ENCODE peak calls at places on chromosomes 11 and 22, in eight cellular contexts. A, S, F, P, U, L, Y and C are unnamed samples.

GRCh38 chr22:19998232-19998951 is 18.2 kb downstream of the ARVCF start:
- DNase-seq in A (no peak), S (no peak), F (no peak), P (no peak), U (no peak), L (no peak), Y (peak; percentile 44), C (no peak)

GRCh38 chr22:38733329-38734202 is 22.2 kb downstream of the SUN2 start:
- DNase-seq in A (no peak), S (no peak), F (peak; percentile 25), P (peak; percentile 54), U (no peak), L (no peak), Y (peak; percentile 58), C (peak; percentile 86)

GRCh38 chr22:43726296-43726695 is 85.8 kb downstream of the EFCAB6 start:
- DNase-seq in A (no peak), S (no peak), F (no peak), P (no peak), U (peak; percentile 66), L (no peak), Y (no peak), C (no peak)

GRCh38 chr11:16336721-16337120 is 19.6 kb downstream of the SOX6 start:
- DNase-seq in A (no peak), S (no peak), F (no peak), P (no peak), U (no peak), L (no peak), Y (no peak), C (no peak)

GRCh38 chr11:32003335-32003734 is 87.5 kb upstream of the RCN1 start:
- DNase-seq in A (no peak), S (no peak), F (no peak), P (no peak), U (no peak), L (no peak), Y (no peak), C (no peak)

GRCh38 chr11:73538381-73538872 is 59.5 kb downstream of the FAM168A start:
- DNase-seq in A (no peak), S (no peak), F (peak; percentile 93), P (no peak), U (no peak), L (no peak), Y (no peak), C (no peak)

GRCh38 chr11:109486129-109486528 is 64.1 kb downstream of the C11orf87 start:
- DNase-seq in A (no peak), S (no peak), F (no peak), P (no peak), U (no peak), L (peak; percentile 99), Y (no peak), C (no peak)

GRCh38 chr11:57310630-57311086 is 14.1 kb downstream of the TNKS1BP1 start:
- DNase-seq in A (no peak), S (no peak), F (peak; percentile 10), P (peak; percentile 37), U (no peak), L (no peak), Y (no peak), C (peak; percentile 91)

GRCh38 chr11:121459413-121460041 is 6.8 kb upstream of the SORL1-AS1 start:
- DNase-seq in A (no peak), S (peak; percentile 25), F (no peak), P (no peak), U (no peak), L (no peak), Y (no peak), C (peak; percentile 83)

GRCh38 chr11:6646631-6647281 is 8.9 kb downstream of the DCHS1 start:
- DNase-seq in A (no peak), S (no peak), F (peak; percentile 63), P (no peak), U (peak; percentile 48), L (no peak), Y (no peak), C (peak; percentile 59)

GRCh38 chr22:40176921-40177737 is 596 bp upstream of the TNRC6B start:
- DNase-seq in A (peak; percentile 49), S (peak; percentile 65), F (peak; percentile 89), P (peak; percentile 61), U (no peak), L (no peak), Y (peak; percentile 62), C (no peak)